ENCODE peak calls at places on chromosomes 6 and 20, in four cellular contexts. Q, H, O and F are unnamed samples.

GRCh38 chr6:45424628-45424955 is 46.9 kb upstream of the SUPT3H start:
- DNase-seq in Q (no peak), O (no peak), H (no peak), F (no peak)

GRCh38 chr6:4169028-4169789 is 33.8 kb upstream of the ECI2 start:
- DNase-seq in H (no peak), Q (no peak), O (no peak), F (no peak)

GRCh38 chr6:111759413-111759835 is 113.8 kb downstream of the FYN start:
- DNase-seq in Q (no peak), H (no peak), O (no peak), F (no peak)

GRCh38 chr6:26059901-26060300 is 27.3 kb upstream of the HFE start:
- DNase-seq in H (no peak), O (no peak), Q (no peak), F (no peak)

GRCh38 chr6:9292975-9293374 is 857.6 kb upstream of the SLC35B3 start:
- DNase-seq in H (no peak), Q (no peak), O (no peak), F (no peak)

GRCh38 chr6:1641391-1641790 is 31.7 kb downstream of the FOXC1 start:
- DNase-seq in O (no peak), H (no peak), Q (peak; percentile 37), F (no peak)

GRCh38 chr6:80771941-80772340 is 665.5 kb downstream of the BCKDHB start:
- DNase-seq in Q (no peak), H (no peak), O (no peak), F (no peak)

GRCh38 chr6:132483779-132484679 is 28.9 kb downstream of the STX7 start:
- DNase-seq in Q (peak; percentile 66), O (peak; percentile 21), H (peak; percentile 37), F (no peak)

GRCh38 chr6:135086414-135086764 is 31.8 kb upstream of the HBS1L start:
- DNase-seq in H (no peak), Q (no peak), O (no peak), F (no peak)

GRCh38 chr6:169250660-169251059 is 3.0 kb downstream of the THBS2 start:
- DNase-seq in H (no peak), O (no peak), Q (no peak), F (no peak)

GRCh38 chr6:42428326-42429041 is 23.2 kb downstream of the TRERF1 start:
- DNase-seq in O (no peak), Q (no peak), H (no peak), F (peak; percentile 60)

GRCh38 chr6:52983159-52983848 is 11.8 kb downstream of the GSTA4 start:
- DNase-seq in O (no peak), H (no peak), Q (no peak), F (no peak)

GRCh38 chr6:52982680-52983079 is 12.4 kb downstream of the GSTA4 start:
- DNase-seq in Q (no peak), H (no peak), O (no peak), F (no peak)

GRCh38 chr6:52985228-52985627 is 9.9 kb downstream of the GSTA4 start:
- DNase-seq in Q (no peak), O (no peak), H (no peak), F (no peak)

GRCh38 chr6:52981215-52981910 is 13.7 kb downstream of the GSTA4 start:
- DNase-seq in O (no peak), H (no peak), Q (no peak), F (no peak)

DNA sequence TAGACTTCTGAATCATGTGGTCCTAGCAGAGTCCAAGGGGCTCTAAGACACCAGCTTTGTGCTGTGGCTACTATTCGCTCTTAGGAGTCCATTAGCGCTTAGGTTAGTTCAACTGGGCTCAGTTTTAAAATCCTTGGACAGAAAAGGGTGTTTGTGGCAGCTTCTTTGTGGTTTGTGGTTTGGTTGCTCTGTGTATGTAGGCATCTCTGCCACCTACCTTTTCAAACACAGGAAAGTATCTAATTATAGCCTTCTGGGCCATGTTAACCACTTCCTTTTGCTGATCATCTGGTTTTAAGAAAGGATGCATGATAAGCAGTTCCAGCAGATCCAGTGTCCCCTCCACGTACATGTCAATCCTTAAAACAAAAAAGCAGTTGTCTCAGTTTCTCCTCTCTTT is 10.8 kb downstream of the GSTA4 start:
- DNase-seq in Q (no peak), H (peak; percentile 31), O (no peak), F (no peak)
- TF ChIP-seq SPI1 in Q (no peak), H (no peak), O (peak; percentile 60), F (peak; percentile 7)

DNA sequence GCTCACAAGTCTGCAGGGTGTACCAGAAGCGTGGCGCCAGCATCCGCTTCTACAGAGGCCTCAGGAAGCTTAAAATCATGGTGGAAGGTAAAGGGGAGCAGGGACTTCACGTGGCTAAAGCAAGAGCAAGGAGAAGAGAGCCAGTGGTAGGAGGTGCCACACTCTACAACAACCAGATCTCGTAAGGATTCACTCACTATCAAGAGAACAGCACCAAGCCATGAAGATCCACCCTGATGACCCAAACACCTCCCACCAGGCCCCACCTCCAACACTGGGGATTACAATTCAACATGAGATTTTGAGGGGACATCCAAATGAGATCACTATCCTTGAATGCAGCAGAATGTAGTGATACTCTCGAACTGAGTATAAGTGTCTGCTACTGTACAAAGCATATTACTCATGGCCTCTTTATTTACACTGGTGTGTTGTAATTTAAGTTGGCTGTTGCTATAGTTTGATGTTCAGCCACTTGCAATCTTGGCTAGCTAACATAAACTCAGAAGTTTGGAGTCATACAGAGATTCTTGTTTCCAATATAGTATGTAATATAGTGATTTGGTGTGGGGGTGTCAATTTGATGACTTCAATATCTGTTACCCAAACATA is 39.5 kb upstream of the MYLIP start:
- DNase-seq in Q (no peak), O (peak; percentile 18), H (no peak), F (no peak)
- TF ChIP-seq SPI1 in Q (no peak), O (no peak), H (no peak), F (no peak)

DNA sequence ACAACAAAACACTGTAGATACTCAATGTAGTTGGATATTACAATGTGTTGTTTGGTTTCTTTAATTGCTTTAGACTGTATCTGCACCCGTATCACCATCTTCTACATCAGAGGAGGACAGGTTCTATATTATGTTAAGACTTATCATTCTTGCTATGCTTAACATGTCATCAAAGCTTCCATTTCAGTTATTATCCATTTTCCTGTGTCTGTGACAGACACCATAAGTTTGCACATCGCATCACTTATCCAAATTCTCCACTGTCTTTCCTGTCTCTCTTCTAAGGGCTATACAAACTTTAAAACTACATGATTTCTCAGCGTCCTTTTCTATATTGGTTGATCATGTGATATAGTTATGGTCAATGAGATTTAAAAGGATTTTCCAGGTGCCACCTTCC is 719.0 kb downstream of the TBC1D32 start:
- DNase-seq in O (no peak), H (no peak), Q (no peak), F (no peak)
- TF ChIP-seq SPI1 in O (no peak), H (no peak), Q (no peak), F (no peak)

GRCh38 chr6:68673255-68673654 is 38.2 kb downstream of the ADGRB3 start:
- DNase-seq in O (no peak), Q (no peak), H (no peak), F (no peak)

GRCh38 chr6:68680244-68680643 is 45.2 kb downstream of the ADGRB3 start:
- DNase-seq in H (no peak), Q (no peak), O (no peak), F (no peak)

GRCh38 chr6:68679399-68679798 is 44.3 kb downstream of the ADGRB3 start:
- DNase-seq in Q (no peak), O (no peak), H (no peak), F (no peak)

DNA sequence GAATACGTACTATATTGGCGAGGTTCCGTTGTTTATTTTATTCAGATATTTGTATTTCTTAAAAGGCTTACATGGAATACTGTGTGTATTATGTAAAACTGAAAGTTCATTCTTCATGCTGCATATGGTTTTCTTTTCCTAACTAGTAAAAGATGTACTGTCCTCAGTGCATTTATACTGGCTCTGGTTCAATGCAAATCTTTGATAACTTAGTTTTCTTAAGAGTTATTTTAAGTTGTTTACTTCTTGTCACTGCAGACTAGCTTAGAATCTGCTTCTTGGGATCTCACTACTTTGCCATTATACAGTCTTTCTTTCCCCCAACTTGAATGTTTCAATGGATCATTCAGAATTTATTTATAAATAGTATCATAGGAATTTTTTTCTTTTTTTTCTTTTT is 42.0 kb downstream of the ADGRB3 start:
- DNase-seq in H (no peak), O (no peak), Q (no peak), F (no peak)
- TF ChIP-seq SPI1 in H (no peak), O (no peak), Q (no peak), F (no peak)

GRCh38 chr6:64013061-64013410 is 377.4 kb downstream of the PHF3 start:
- DNase-seq in O (no peak), H (no peak), Q (no peak), F (no peak)

GRCh38 chr6:64010646-64011045 is 375.0 kb downstream of the PHF3 start:
- DNase-seq in Q (no peak), O (no peak), H (no peak), F (no peak)

GRCh38 chr6:64012351-64013060 is 376.9 kb downstream of the PHF3 start:
- DNase-seq in O (no peak), Q (no peak), H (no peak), F (no peak)

GRCh38 chr6:64006246-64006645 is 370.6 kb downstream of the PHF3 start:
- DNase-seq in O (no peak), Q (no peak), H (no peak), F (no peak)

GRCh38 chr6:64010010-64010409 is 374.4 kb downstream of the PHF3 start:
- DNase-seq in H (no peak), Q (no peak), O (no peak), F (no peak)
- TF ChIP-seq SPI1 in H (no peak), Q (no peak), O (no peak), F (no peak)

GRCh38 chr20:40639956-40640355 is 49.1 kb downstream of the MAFB start:
- DNase-seq in Q (no peak), O (no peak), H (no peak), F (no peak)
- TF ChIP-seq SPI1 in Q (no peak), O (no peak), H (no peak), F (no peak)

GRCh38 chr20:13276945-13277582 is 56.0 kb downstream of the ISM1 start:
- DNase-seq in H (no peak), O (no peak), Q (no peak), F (no peak)
- TF ChIP-seq SPI1 in H (no peak), O (no peak), Q (no peak), F (no peak)

GRCh38 chr20:38066969-38067716 is 33.6 kb downstream of the RPRD1B start:
- DNase-seq in H (no peak), Q (no peak), O (no peak), F (no peak)

GRCh38 chr20:38060536-38060935 is 27.0 kb downstream of the RPRD1B start:
- DNase-seq in Q (no peak), O (no peak), H (no peak), F (no peak)

GRCh38 chr20:38065764-38066375 is 32.3 kb downstream of the RPRD1B start:
- DNase-seq in O (no peak), H (no peak), Q (no peak), F (no peak)

GRCh38 chr20:38061109-38061508 is 27.6 kb downstream of the RPRD1B start:
- DNase-seq in H (no peak), O (no peak), Q (no peak), F (no peak)

DNA sequence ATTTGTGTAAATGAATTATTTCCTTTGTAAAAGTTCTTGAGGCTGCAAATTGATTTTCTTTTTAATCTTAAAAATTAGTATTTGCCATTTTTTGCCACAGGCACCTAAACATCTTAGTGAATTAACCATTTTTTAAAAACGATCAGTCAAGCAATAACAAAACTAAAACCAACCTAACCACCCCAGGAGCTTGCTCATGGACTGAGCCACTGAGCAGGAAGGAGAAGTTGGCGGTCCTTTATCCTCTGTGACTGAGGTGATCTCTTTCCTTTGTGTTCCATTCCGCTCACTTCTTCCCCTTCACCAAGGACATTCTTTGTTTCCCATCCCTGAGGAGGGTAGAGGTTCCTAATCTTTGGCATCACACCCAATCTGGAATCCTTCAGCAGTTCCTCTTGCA is 30.4 kb downstream of the RPRD1B start:
- DNase-seq in O (no peak), H (no peak), Q (no peak), F (peak; percentile 25)
- TF ChIP-seq SPI1 in O (no peak), H (no peak), Q (no peak), F (no peak)

GRCh38 chr6:7154341-7155139 is 46.8 kb downstream of the RREB1 start:
- DNase-seq in H (peak; percentile 80), O (peak; percentile 47), Q (no peak), F (no peak)
- TF ChIP-seq SPI1 in H (peak; percentile 94), O (peak; percentile 55), Q (no peak), F (peak; percentile 98)